ENCODE peak calls at places on chromosomes 4 and X, in four cellular contexts. N is fibroblast of lung, M is astrocyte, J is tibial artery. T is an unnamed sample. For H3K27me3, the result is how much of the 10 kb centered on the place peaks cover.

GRCh38 chr4:74378573-74378972 is 13.6 kb downstream of the EREG start:
- DNase-seq in N (no peak), M (peak), J (no peak), T (no peak)

GRCh38 chrX:152884171-152884570 is 13.7 kb upstream of the ZNF185 start:
- DNase-seq in N (no peak), M (no peak), J (no peak), T (no peak)

GRCh38 chrX:72652132-72652531 is 62.0 kb downstream of the PHKA1 start:
- DNase-seq in N (no peak), M (no peak), J (no peak), T (no peak)

GRCh38 chrX:150767045-150767395 is 73.8 kb downstream of the MTMR1 start:
- DNase-seq in N (no peak), M (no peak), J (no peak), T (no peak)

GRCh38 chr4:155491336-155492131 is 114.8 kb upstream of the MAP9 start:
- DNase-seq in N (peak), M (peak), J (no peak), T (no peak)

GRCh38 chr4:75046641-75047040 is 113.7 kb downstream of the PARM1 start:
- DNase-seq in N (no peak), M (no peak), J (no peak), T (no peak)

GRCh38 chr4:101950258-101950979 is 159.9 kb downstream of the BANK1 start:
- DNase-seq in N (no peak), M (no peak), J (no peak), T (no peak)

GRCh38 chr4:156321203-156321602 is 367.5 kb upstream of the CTSO start:
- DNase-seq in N (peak), M (peak), J (no peak), T (peak)

GRCh38 chr4:103756736-103757135 is 37.0 kb upstream of the TACR3 start:
- DNase-seq in N (no peak), M (no peak), J (no peak), T (no peak)

GRCh38 chr4:92634891-92635290 is 331.1 kb downstream of the GRID2 start:
- DNase-seq in N (no peak), M (no peak), J (no peak), T (no peak)

GRCh38 chr4:83708500-83709175 is 172.7 kb downstream of the GPAT3 start:
- DNase-seq in N (no peak), M (no peak), J (no peak), T (no peak)

GRCh38 chr4:4762909-4763814 is 96.3 kb upstream of the MSX1 start:
- DNase-seq in N (peak), M (peak), J (no peak), T (no peak)

GRCh38 chr4:100754741-100755140 is 236.9 kb upstream of the EMCN start:
- DNase-seq in N (no peak), M (no peak), J (no peak), T (no peak)

GRCh38 chr4:184887333-184887732 is 61.6 kb upstream of the ACSL1 start:
- DNase-seq in N (no peak), M (no peak), J (no peak), T (no peak)

GRCh38 chr4:186634591-186635128 is 79.3 kb upstream of the MTNR1A start:
- DNase-seq in N (no peak), M (no peak), J (no peak), T (no peak)

GRCh38 chrX:7074135-7074907 is 73.2 kb upstream of the STS start:
- DNase-seq in N (peak), M (no peak), J (no peak), T (peak)

GRCh38 chr4:81427605-81427922 is 44.1 kb downstream of the RASGEF1B start:
- DNase-seq in N (no peak), M (no peak), J (no peak), T (no peak)
- H3K27ac ChIP-seq in N (no peak), M (no peak), J (no peak), T (no peak)

DNA sequence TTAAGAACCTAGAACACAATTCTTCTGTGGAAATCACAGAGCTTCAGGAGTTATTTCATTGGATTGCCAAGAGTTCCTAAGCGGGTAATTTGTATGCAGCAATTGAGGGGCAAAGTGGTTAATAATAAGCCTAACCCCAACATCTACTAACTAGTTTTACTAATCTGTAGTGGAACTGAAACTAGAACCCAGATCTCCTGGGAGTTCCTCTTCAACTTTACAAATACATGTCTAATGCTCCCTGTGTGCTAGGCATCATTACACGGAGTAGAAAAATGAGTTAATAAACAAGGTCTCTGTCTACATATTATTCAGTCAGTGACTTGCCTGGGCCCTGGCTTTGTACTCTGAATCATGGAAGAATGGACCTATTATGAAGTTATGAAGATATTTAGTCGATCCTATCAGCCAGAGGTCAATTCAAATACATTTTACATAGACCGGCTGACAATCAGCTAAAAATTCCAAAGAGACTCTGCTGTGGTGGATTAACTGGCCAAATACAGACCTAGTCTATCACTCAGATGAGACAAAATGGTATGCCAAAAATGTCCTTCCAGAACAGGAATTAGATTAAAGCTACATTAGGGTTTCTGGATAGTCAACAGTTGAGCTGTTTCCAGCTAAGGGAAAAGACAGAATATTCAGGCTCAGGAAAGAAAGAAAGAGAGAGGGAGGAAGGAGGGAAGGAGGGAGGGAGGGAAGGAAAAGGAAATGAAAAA is 326.0 kb downstream of the FBXW7 start:
- DNase-seq in N (no peak), M (peak), J (no peak), T (no peak)
- H3K27me3 ChIP-seq in N (under half), M (under half), J (under half), T (under half)

DNA sequence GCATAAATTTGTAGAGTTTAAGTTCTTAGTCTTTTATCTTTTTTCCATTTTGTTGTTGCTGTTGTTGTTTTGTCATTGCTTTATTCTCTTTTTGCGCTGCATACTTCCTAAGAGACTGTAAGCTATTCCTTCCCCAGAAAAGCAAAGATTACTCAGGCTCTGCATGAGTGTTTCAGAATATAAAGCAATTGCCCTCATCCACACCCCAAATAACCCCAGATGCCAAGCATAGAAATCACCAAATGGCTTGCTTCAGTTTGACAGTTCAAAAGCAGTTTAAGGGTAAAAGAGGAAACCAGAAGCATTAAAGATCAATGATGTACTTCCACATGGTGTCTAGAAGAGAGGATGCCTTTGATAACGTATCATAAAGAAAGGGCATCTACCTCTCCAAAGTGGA is 40.3 kb upstream of the IL21 start:
- DNase-seq in N (peak), M (no peak), J (no peak), T (peak)
- H3K27ac ChIP-seq in N (no peak), M (no peak), J (no peak), T (peak)

GRCh38 chrX:110683925-110684324 is 111.7 kb downstream of the CHRDL1 start:
- DNase-seq in N (no peak), M (no peak), J (no peak), T (no peak)

DNA sequence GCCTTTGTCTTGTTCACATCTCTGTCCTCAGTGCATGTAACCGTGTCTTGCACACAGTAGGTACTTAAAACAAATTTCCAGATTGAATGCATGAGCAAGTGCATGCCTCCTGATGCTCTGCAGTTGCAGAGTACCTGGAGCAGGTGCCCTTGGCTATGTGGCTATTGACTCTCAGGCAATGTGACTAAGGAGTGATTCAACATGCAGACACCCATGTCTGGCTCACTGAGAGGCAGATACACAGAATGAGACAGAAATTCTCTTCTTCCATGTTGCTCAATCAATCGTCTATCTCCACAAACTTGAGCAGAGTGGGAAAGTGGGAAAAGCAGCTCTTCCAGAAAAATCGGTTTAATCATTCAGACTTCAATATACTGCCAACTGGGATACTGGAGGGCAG is 111.0 kb downstream of the CHRDL1 start:
- DNase-seq in N (no peak), M (no peak), J (no peak), T (no peak)
- H3K27me3 ChIP-seq in N (under half), M (under half), J (under half), T (under half)

DNA sequence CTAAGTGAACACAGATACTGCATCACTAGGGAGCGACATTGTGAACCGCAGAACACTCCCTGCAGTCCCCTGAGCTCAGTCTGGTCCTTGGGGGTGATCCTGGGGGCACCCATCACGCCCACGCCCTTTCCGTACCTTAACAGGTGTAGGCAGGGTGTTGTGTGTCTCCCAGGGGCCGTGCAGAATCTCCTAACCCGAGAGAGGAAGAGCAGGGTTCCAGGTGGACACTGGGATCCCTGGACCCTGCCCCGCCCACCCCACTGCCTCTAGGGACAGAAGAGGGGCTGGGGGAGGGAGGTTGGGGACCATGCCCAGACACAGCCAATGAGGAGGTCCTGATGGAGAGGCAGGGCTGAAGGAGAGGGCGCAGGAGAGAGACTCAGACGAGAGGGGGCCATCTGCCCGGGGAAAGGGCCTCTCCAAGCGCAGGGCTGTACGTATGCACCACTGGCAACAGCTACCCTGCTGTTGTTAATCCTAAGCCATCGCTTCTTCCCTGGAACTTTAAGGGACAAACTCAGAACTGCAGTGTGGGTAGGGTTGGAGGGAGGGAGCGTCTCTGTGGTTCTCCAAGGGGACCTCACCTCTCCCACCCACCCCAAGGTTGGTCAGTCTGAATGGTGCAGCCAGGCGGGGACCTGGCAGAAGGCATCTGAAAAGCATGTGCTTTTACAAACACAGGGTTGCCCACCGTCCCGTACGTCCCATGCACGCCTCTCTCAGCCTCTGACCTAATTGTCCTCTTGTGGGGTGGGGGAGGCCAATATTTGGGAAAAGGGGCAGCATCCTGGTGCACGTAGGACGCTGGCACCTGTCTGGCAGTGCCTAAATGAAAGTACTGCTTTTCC is 2.4 kb downstream of the P2RY8 start:
- DNase-seq in N (no peak), M (no peak), J (no peak), T (no peak)
- H3K27ac ChIP-seq in N (no peak), M (no peak), J (no peak), T (no peak)

GRCh38 chrX:95626748-95627147 is 1057.9 kb upstream of the DIAPH2 start:
- DNase-seq in N (no peak), M (no peak), J (no peak), T (no peak)
- H3K27me3 ChIP-seq in N (under half), M (under half), J (under half), T (under half)

GRCh38 chr4:121112530-121112929 is 40.2 kb upstream of the NDNF start:
- DNase-seq in N (peak), M (no peak), J (no peak), T (no peak)
- H3K27ac ChIP-seq in N (no peak), M (no peak), J (no peak), T (no peak)

DNA sequence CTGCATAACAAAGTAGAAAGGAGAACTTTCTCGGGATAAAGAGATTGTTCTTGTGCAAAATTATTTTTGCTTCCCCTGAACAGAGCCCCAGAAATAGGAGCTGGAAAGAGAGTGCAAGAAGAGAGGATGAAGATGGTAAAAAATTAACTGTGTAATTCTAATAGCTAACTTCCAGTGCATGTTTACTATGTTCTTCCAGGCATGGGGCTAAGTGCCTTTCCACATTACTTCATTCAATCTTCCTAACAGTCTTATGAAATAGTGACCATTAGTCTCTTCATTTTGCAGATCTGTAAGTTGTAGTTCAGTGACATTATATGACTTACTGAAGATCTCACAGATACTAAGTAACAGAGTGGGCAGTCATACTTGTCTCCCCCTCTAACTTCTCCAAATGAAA is 61.1 kb upstream of the KLHL13 start:
- DNase-seq in N (no peak), M (no peak), J (no peak), T (no peak)
- H3K27me3 ChIP-seq in N (under half), M (under half), J (under half), T (under half)

GRCh38 chr4:118999919-119000318 is 111.3 kb downstream of the SYNPO2 start:
- DNase-seq in N (no peak), M (no peak), J (no peak), T (no peak)
- H3K27ac ChIP-seq in N (no peak), M (no peak), J (peak), T (no peak)

T was measured in osteoblast.